ENCODE peak calls at places on chromosomes 13 and 19, in nine cellular contexts. One of them, this sample, is unnamed.

GRCh38 chr13:30679483-30680330 is 55.6 kb upstream of the ALOX5AP start:
- DNase-seq in BE2C: peak; percentile 53
- DNase-seq in brain microvascular endothelial cell: peak; percentile 37
- DNase-seq in epithelial cell of esophagus: peak; percentile 43
- DNase-seq in upper lobe of left lung: peak; percentile 27
- DNase-seq in AG04449: no peak
- DNase-seq in IMR-90: peak; percentile 41
- DNase-seq in colonic mucosa: no peak
- DNase-seq in adrenal gland: no peak
- DNase-seq in this sample: peak; percentile 55

GRCh38 chr19:40445945-40446784 is 2.0 kb upstream of the SERTAD3 start:
- DNase-seq in BE2C: no peak
- DNase-seq in brain microvascular endothelial cell: no peak
- DNase-seq in epithelial cell of esophagus: peak; percentile 70
- DNase-seq in upper lobe of left lung: no peak
- DNase-seq in AG04449: no peak
- DNase-seq in IMR-90: no peak
- DNase-seq in colonic mucosa: peak; percentile 88
- DNase-seq in adrenal gland: no peak
- DNase-seq in this sample: no peak

GRCh38 chr19:32558607-32559228 is 22.3 kb upstream of the PDCD5 start:
- DNase-seq in BE2C: no peak
- DNase-seq in brain microvascular endothelial cell: no peak
- DNase-seq in epithelial cell of esophagus: no peak
- DNase-seq in upper lobe of left lung: no peak
- DNase-seq in AG04449: no peak
- DNase-seq in IMR-90: no peak
- DNase-seq in colonic mucosa: no peak
- DNase-seq in adrenal gland: no peak
- DNase-seq in this sample: no peak

GRCh38 chr19:44552324-44552723 is 22.8 kb upstream of the CEACAM20 start:
- DNase-seq in BE2C: peak; percentile 49
- DNase-seq in brain microvascular endothelial cell: peak; percentile 24
- DNase-seq in epithelial cell of esophagus: peak; percentile 61
- DNase-seq in upper lobe of left lung: no peak
- DNase-seq in AG04449: no peak
- DNase-seq in IMR-90: no peak
- DNase-seq in colonic mucosa: peak; percentile 56
- DNase-seq in adrenal gland: peak; percentile 39
- DNase-seq in this sample: peak; percentile 12

GRCh38 chr13:73273737-73274136 is 214.9 kb downstream of the KLF5 start:
- DNase-seq in BE2C: no peak
- DNase-seq in brain microvascular endothelial cell: peak; percentile 59
- DNase-seq in epithelial cell of esophagus: peak; percentile 39
- DNase-seq in upper lobe of left lung: no peak
- DNase-seq in AG04449: peak; percentile 81
- DNase-seq in IMR-90: peak; percentile 89
- DNase-seq in colonic mucosa: no peak
- DNase-seq in adrenal gland: no peak
- DNase-seq in this sample: peak; percentile 76

GRCh38 chr13:111337741-111338140 is 17.3 kb downstream of the TEX29 start:
- DNase-seq in BE2C: no peak
- DNase-seq in brain microvascular endothelial cell: no peak
- DNase-seq in epithelial cell of esophagus: no peak
- DNase-seq in upper lobe of left lung: no peak
- DNase-seq in AG04449: no peak
- DNase-seq in IMR-90: peak; percentile 19
- DNase-seq in colonic mucosa: no peak
- DNase-seq in adrenal gland: no peak
- DNase-seq in this sample: no peak

GRCh38 chr13:79081942-79082341 is 324.1 kb downstream of the RBM26 start:
- DNase-seq in BE2C: no peak
- DNase-seq in brain microvascular endothelial cell: no peak
- DNase-seq in epithelial cell of esophagus: no peak
- DNase-seq in upper lobe of left lung: no peak
- DNase-seq in AG04449: no peak
- DNase-seq in IMR-90: no peak
- DNase-seq in colonic mucosa: no peak
- DNase-seq in adrenal gland: no peak
- DNase-seq in this sample: no peak

GRCh38 chr13:90968510-90968909 is 379.0 kb upstream of the MIR17HG start:
- DNase-seq in BE2C: peak; percentile 48
- DNase-seq in brain microvascular endothelial cell: no peak
- DNase-seq in epithelial cell of esophagus: peak; percentile 50
- DNase-seq in upper lobe of left lung: no peak
- DNase-seq in AG04449: no peak
- DNase-seq in IMR-90: no peak
- DNase-seq in colonic mucosa: no peak
- DNase-seq in adrenal gland: no peak
- DNase-seq in this sample: no peak

GRCh38 chr19:4933528-4933927 is 24.2 kb downstream of the UHRF1 start:
- DNase-seq in BE2C: no peak
- DNase-seq in brain microvascular endothelial cell: no peak
- DNase-seq in epithelial cell of esophagus: no peak
- DNase-seq in upper lobe of left lung: no peak
- DNase-seq in AG04449: no peak
- DNase-seq in IMR-90: no peak
- DNase-seq in colonic mucosa: no peak
- DNase-seq in adrenal gland: no peak
- DNase-seq in this sample: peak; percentile 38

GRCh38 chr13:43058836-43059235 is 35.5 kb downstream of the DNAJC15 start:
- DNase-seq in BE2C: no peak
- DNase-seq in brain microvascular endothelial cell: peak; percentile 50
- DNase-seq in epithelial cell of esophagus: no peak
- DNase-seq in upper lobe of left lung: no peak
- DNase-seq in AG04449: no peak
- DNase-seq in IMR-90: no peak
- DNase-seq in colonic mucosa: no peak
- DNase-seq in adrenal gland: no peak
- DNase-seq in this sample: no peak

GRCh38 chr13:43058318-43058674 is 34.9 kb downstream of the DNAJC15 start:
- DNase-seq in BE2C: peak; percentile 15
- DNase-seq in brain microvascular endothelial cell: peak; percentile 81
- DNase-seq in epithelial cell of esophagus: peak; percentile 96
- DNase-seq in upper lobe of left lung: no peak
- DNase-seq in AG04449: peak; percentile 56
- DNase-seq in IMR-90: peak; percentile 62
- DNase-seq in colonic mucosa: peak; percentile 70
- DNase-seq in adrenal gland: peak; percentile 40
- DNase-seq in this sample: peak; percentile 80

GRCh38 chr13:43057653-43058317 is 34.4 kb downstream of the DNAJC15 start:
- DNase-seq in BE2C: no peak
- DNase-seq in brain microvascular endothelial cell: peak; percentile 81
- DNase-seq in epithelial cell of esophagus: peak; percentile 5
- DNase-seq in upper lobe of left lung: no peak
- DNase-seq in AG04449: no peak
- DNase-seq in IMR-90: no peak
- DNase-seq in colonic mucosa: no peak
- DNase-seq in adrenal gland: no peak
- DNase-seq in this sample: no peak

GRCh38 chr13:43054803-43055802 is 31.7 kb downstream of the DNAJC15 start:
- DNase-seq in BE2C: peak; percentile 16
- DNase-seq in brain microvascular endothelial cell: peak; percentile 84
- DNase-seq in epithelial cell of esophagus: peak; percentile 52
- DNase-seq in upper lobe of left lung: no peak
- DNase-seq in AG04449: peak; percentile 46
- DNase-seq in IMR-90: peak; percentile 87
- DNase-seq in colonic mucosa: peak; percentile 52
- DNase-seq in adrenal gland: peak; percentile 45
- DNase-seq in this sample: peak; percentile 90
- H3K4me3 ChIP-seq in BE2C: no peak overlapping the region
- H3K4me3 ChIP-seq in brain microvascular endothelial cell: peak overlapping the region; percentile 49
- H3K4me3 ChIP-seq in epithelial cell of esophagus: peak overlapping the region; percentile 3
- H3K4me3 ChIP-seq in upper lobe of left lung: peak overlapping the region; percentile 50
- H3K4me3 ChIP-seq in AG04449: peak overlapping the region; percentile 52
- H3K4me3 ChIP-seq in IMR-90: peak overlapping the region; percentile 54
- H3K4me3 ChIP-seq in colonic mucosa: peak overlapping the region; percentile 34
- H3K4me3 ChIP-seq in adrenal gland: peak overlapping the region; percentile 49
- H3K4me3 ChIP-seq in this sample: peak overlapping the region; percentile 67

GRCh38 chr19:14678199-14678598 is 3.6 kb upstream of the ADGRE3 start:
- DNase-seq in BE2C: no peak
- DNase-seq in brain microvascular endothelial cell: no peak
- DNase-seq in epithelial cell of esophagus: no peak
- DNase-seq in upper lobe of left lung: no peak
- DNase-seq in AG04449: no peak
- DNase-seq in IMR-90: no peak
- DNase-seq in colonic mucosa: no peak
- DNase-seq in adrenal gland: no peak
- DNase-seq in this sample: no peak
- TF ChIP-seq CTCF in BE2C: no peak
- TF ChIP-seq CTCF in brain microvascular endothelial cell: no peak
- TF ChIP-seq CTCF in epithelial cell of esophagus: no peak
- TF ChIP-seq CTCF in upper lobe of left lung: no peak
- TF ChIP-seq CTCF in AG04449: no peak
- TF ChIP-seq CTCF in IMR-90: no peak
- TF ChIP-seq CTCF in colonic mucosa: no peak
- TF ChIP-seq CTCF in adrenal gland: no peak
- TF ChIP-seq CTCF in this sample: no peak

GRCh38 chr13:106182404-106182803 is 353.1 kb downstream of the EFNB2 start:
- DNase-seq in BE2C: no peak
- DNase-seq in brain microvascular endothelial cell: peak; percentile 83
- DNase-seq in epithelial cell of esophagus: peak; percentile 89
- DNase-seq in upper lobe of left lung: no peak
- DNase-seq in AG04449: peak; percentile 78
- DNase-seq in IMR-90: peak; percentile 92
- DNase-seq in colonic mucosa: peak; percentile 34
- DNase-seq in adrenal gland: no peak
- DNase-seq in this sample: peak; percentile 60

GRCh38 chr13:106184778-106185177 is 350.7 kb downstream of the EFNB2 start:
- DNase-seq in BE2C: no peak
- DNase-seq in brain microvascular endothelial cell: no peak
- DNase-seq in epithelial cell of esophagus: no peak
- DNase-seq in upper lobe of left lung: no peak
- DNase-seq in AG04449: no peak
- DNase-seq in IMR-90: no peak
- DNase-seq in colonic mucosa: no peak
- DNase-seq in adrenal gland: no peak
- DNase-seq in this sample: no peak

GRCh38 chr13:106187092-106187491 is 348.4 kb downstream of the EFNB2 start:
- DNase-seq in BE2C: no peak
- DNase-seq in brain microvascular endothelial cell: no peak
- DNase-seq in epithelial cell of esophagus: no peak
- DNase-seq in upper lobe of left lung: no peak
- DNase-seq in AG04449: no peak
- DNase-seq in IMR-90: no peak
- DNase-seq in colonic mucosa: no peak
- DNase-seq in adrenal gland: no peak
- DNase-seq in this sample: no peak

GRCh38 chr13:106186366-106187030 is 349.0 kb downstream of the EFNB2 start:
- DNase-seq in BE2C: no peak
- DNase-seq in brain microvascular endothelial cell: no peak
- DNase-seq in epithelial cell of esophagus: peak; percentile 15
- DNase-seq in upper lobe of left lung: no peak
- DNase-seq in AG04449: no peak
- DNase-seq in IMR-90: peak; percentile 9
- DNase-seq in colonic mucosa: no peak
- DNase-seq in adrenal gland: no peak
- DNase-seq in this sample: peak; percentile 14

DNA sequence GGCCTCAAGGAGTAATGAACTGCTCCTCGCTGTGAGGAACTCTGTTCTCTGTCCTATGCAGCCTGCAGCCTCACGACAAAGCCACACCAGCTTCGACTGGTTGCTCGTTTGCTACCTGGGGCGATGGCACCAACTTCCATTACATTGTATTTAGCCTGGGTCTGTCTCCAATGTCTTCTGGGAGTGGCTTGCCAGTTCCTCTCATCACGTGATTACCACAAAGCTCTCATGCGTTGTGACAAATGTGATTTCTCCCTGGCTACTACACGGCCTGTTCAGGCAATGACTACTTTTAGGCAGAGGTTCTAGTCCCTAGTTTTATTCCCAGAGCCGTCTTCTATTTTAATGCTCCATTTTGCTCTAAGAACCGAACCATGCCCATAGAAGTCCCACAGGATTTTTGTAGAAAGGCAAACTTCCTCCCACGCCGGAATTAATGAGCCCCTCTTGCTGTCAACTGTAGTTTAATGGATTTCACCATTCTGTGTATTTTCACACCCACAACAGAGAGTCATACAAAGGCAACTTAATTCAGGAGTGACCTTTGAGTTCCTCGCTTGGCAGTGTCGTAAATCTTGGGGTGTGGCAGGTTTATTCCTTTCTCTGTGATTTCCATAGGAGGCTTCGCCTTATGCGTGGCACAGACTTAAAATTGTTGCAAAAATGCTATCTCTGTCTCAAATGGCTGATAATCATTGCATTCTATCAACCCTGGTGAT is 351.9 kb downstream of the EFNB2 start:
- DNase-seq in BE2C: no peak
- DNase-seq in brain microvascular endothelial cell: no peak
- DNase-seq in epithelial cell of esophagus: no peak
- DNase-seq in upper lobe of left lung: no peak
- DNase-seq in AG04449: no peak
- DNase-seq in IMR-90: no peak
- DNase-seq in colonic mucosa: peak; percentile 85
- DNase-seq in adrenal gland: no peak
- DNase-seq in this sample: no peak
- H3K4me3 ChIP-seq in BE2C: no peak overlapping the region
- H3K4me3 ChIP-seq in brain microvascular endothelial cell: no peak overlapping the region
- H3K4me3 ChIP-seq in epithelial cell of esophagus: no peak overlapping the region
- H3K4me3 ChIP-seq in upper lobe of left lung: no peak overlapping the region
- H3K4me3 ChIP-seq in AG04449: no peak overlapping the region
- H3K4me3 ChIP-seq in IMR-90: no peak overlapping the region
- H3K4me3 ChIP-seq in colonic mucosa: no peak overlapping the region
- H3K4me3 ChIP-seq in adrenal gland: no peak overlapping the region
- H3K4me3 ChIP-seq in this sample: no peak overlapping the region

GRCh38 chr13:21924958-21925357 is 254.1 kb downstream of the FGF9 start:
- DNase-seq in BE2C: no peak
- DNase-seq in brain microvascular endothelial cell: no peak
- DNase-seq in epithelial cell of esophagus: no peak
- DNase-seq in upper lobe of left lung: no peak
- DNase-seq in AG04449: no peak
- DNase-seq in IMR-90: no peak
- DNase-seq in colonic mucosa: no peak
- DNase-seq in adrenal gland: no peak
- DNase-seq in this sample: no peak

GRCh38 chr13:21933001-21933400 is 262.1 kb downstream of the FGF9 start:
- DNase-seq in BE2C: no peak
- DNase-seq in brain microvascular endothelial cell: no peak
- DNase-seq in epithelial cell of esophagus: peak; percentile 2
- DNase-seq in upper lobe of left lung: no peak
- DNase-seq in AG04449: no peak
- DNase-seq in IMR-90: no peak
- DNase-seq in colonic mucosa: peak; percentile 26
- DNase-seq in adrenal gland: no peak
- DNase-seq in this sample: no peak

GRCh38 chr13:21925720-21926119 is 254.8 kb downstream of the FGF9 start:
- DNase-seq in BE2C: no peak
- DNase-seq in brain microvascular endothelial cell: no peak
- DNase-seq in epithelial cell of esophagus: no peak
- DNase-seq in upper lobe of left lung: no peak
- DNase-seq in AG04449: no peak
- DNase-seq in IMR-90: no peak
- DNase-seq in colonic mucosa: no peak
- DNase-seq in adrenal gland: no peak
- DNase-seq in this sample: no peak

GRCh38 chr13:21934309-21934708 is 263.4 kb downstream of the FGF9 start:
- DNase-seq in BE2C: no peak
- DNase-seq in brain microvascular endothelial cell: no peak
- DNase-seq in epithelial cell of esophagus: no peak
- DNase-seq in upper lobe of left lung: no peak
- DNase-seq in AG04449: no peak
- DNase-seq in IMR-90: no peak
- DNase-seq in colonic mucosa: no peak
- DNase-seq in adrenal gland: no peak
- DNase-seq in this sample: no peak

GRCh38 chr13:21929400-21929799 is 258.5 kb downstream of the FGF9 start:
- DNase-seq in BE2C: no peak
- DNase-seq in brain microvascular endothelial cell: no peak
- DNase-seq in epithelial cell of esophagus: no peak
- DNase-seq in upper lobe of left lung: no peak
- DNase-seq in AG04449: no peak
- DNase-seq in IMR-90: no peak
- DNase-seq in colonic mucosa: no peak
- DNase-seq in adrenal gland: no peak
- DNase-seq in this sample: no peak
- TF ChIP-seq CTCF in BE2C: no peak
- TF ChIP-seq CTCF in brain microvascular endothelial cell: no peak
- TF ChIP-seq CTCF in epithelial cell of esophagus: no peak
- TF ChIP-seq CTCF in upper lobe of left lung: no peak
- TF ChIP-seq CTCF in AG04449: no peak
- TF ChIP-seq CTCF in IMR-90: no peak
- TF ChIP-seq CTCF in colonic mucosa: no peak
- TF ChIP-seq CTCF in adrenal gland: no peak
- TF ChIP-seq CTCF in this sample: no peak

This sample was measured in fibroblast of the aortic adventitia.